ENCODE peak calls at places on chromosomes 4 and X, in five cellular contexts. One of them, this sample, is unnamed.

GRCh38 chr4:21948347-21949072 is at the start of gene KCNIP4:
- DNase-seq in lower lobe of right lung: no peak
- DNase-seq in mammary epithelial cell: peak
- DNase-seq in A549: no peak
- DNase-seq in hepatocyte: peak
- DNase-seq in this sample: no peak

GRCh38 chrX:47191331-47191730 is 2.3 kb upstream of the UBA1 start:
- DNase-seq in hepatocyte: peak
- DNase-seq in mammary epithelial cell: peak
- DNase-seq in A549: no peak
- DNase-seq in lower lobe of right lung: no peak
- DNase-seq in this sample: peak

GRCh38 chrX:24782011-24782410 is 88.3 kb downstream of the POLA1 start:
- DNase-seq in lower lobe of right lung: no peak
- DNase-seq in hepatocyte: no peak
- DNase-seq in A549: no peak
- DNase-seq in mammary epithelial cell: no peak
- DNase-seq in this sample: no peak

GRCh38 chr4:182306792-182307507 is 63.7 kb downstream of the TENM3 start:
- DNase-seq in hepatocyte: no peak
- DNase-seq in A549: no peak
- DNase-seq in lower lobe of right lung: no peak
- DNase-seq in mammary epithelial cell: peak
- DNase-seq in this sample: no peak

GRCh38 chrX:56800801-56801200 is 71.8 kb downstream of the NBDY start:
- DNase-seq in lower lobe of right lung: no peak
- DNase-seq in hepatocyte: no peak
- DNase-seq in A549: no peak
- DNase-seq in mammary epithelial cell: no peak
- DNase-seq in this sample: peak

GRCh38 chr4:1793496-1793840 is 375 bp downstream of the FGFR3 start:
- DNase-seq in lower lobe of right lung: no peak
- DNase-seq in A549: peak
- DNase-seq in hepatocyte: peak
- DNase-seq in mammary epithelial cell: no peak
- DNase-seq in this sample: no peak

GRCh38 chr4:74206088-74206826 is 48.3 kb downstream of the MTHFD2L start:
- DNase-seq in lower lobe of right lung: no peak
- DNase-seq in A549: no peak
- DNase-seq in mammary epithelial cell: no peak
- DNase-seq in hepatocyte: peak
- DNase-seq in this sample: no peak

GRCh38 chr4:39362827-39363226 is 3.3 kb downstream of the RFC1 start:
- DNase-seq in lower lobe of right lung: no peak
- DNase-seq in A549: no peak
- DNase-seq in mammary epithelial cell: no peak
- DNase-seq in hepatocyte: no peak
- DNase-seq in this sample: no peak

GRCh38 chrX:154325541-154325940 is 29.9 kb downstream of the TKTL1 start:
- DNase-seq in mammary epithelial cell: no peak
- DNase-seq in A549: no peak
- DNase-seq in lower lobe of right lung: no peak
- DNase-seq in hepatocyte: no peak
- DNase-seq in this sample: no peak

GRCh38 chr4:145012841-145013240 is 85.2 kb downstream of the ANAPC10 start:
- DNase-seq in lower lobe of right lung: no peak
- DNase-seq in hepatocyte: no peak
- DNase-seq in mammary epithelial cell: peak
- DNase-seq in A549: no peak
- DNase-seq in this sample: no peak

GRCh38 chrX:31057691-31058090 is 14.2 kb downstream of the FTHL17 start:
- DNase-seq in lower lobe of right lung: no peak
- DNase-seq in hepatocyte: no peak
- DNase-seq in A549: no peak
- DNase-seq in mammary epithelial cell: no peak
- DNase-seq in this sample: no peak

DNA sequence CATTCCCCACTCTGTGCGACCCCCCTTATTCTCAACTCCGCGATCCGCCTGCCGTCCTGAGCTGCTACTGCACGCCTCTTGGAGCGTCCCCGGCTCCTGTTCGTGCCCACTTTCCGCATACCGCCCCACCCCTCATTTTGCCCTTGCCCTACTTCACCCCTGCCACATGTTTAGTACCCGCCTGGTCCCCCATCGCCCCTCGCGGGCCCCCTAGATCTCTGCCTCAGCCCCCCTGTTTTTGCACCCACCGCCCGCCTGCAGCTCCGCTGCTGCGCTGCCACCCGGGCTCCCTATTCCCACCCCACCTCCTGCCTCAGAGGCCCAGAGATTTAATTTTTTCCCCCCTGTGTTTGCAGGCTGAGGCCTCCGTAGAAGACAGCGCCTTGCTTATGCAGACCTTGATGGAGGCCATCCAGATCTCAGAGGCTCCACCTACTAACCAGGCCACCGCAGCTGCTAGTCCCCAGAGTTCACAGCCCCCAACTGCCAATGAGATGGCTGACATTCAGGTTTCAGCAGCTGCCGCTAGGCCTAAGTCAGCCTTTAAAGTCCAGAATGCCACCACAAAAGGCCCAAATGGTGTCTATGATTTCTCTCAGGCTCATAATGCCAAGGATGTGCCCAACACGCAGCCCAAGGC is 1.4 kb downstream of the MAGED1 start:
- DNase-seq in A549: no peak
- DNase-seq in lower lobe of right lung: no peak
- DNase-seq in mammary epithelial cell: no peak
- DNase-seq in hepatocyte: peak
- DNase-seq in this sample: no peak
- H3K27ac ChIP-seq in A549: peak
- H3K27ac ChIP-seq in lower lobe of right lung: peak
- H3K27ac ChIP-seq in mammary epithelial cell: no peak
- H3K27ac ChIP-seq in hepatocyte: peak
- H3K27ac ChIP-seq in this sample: no peak

DNA sequence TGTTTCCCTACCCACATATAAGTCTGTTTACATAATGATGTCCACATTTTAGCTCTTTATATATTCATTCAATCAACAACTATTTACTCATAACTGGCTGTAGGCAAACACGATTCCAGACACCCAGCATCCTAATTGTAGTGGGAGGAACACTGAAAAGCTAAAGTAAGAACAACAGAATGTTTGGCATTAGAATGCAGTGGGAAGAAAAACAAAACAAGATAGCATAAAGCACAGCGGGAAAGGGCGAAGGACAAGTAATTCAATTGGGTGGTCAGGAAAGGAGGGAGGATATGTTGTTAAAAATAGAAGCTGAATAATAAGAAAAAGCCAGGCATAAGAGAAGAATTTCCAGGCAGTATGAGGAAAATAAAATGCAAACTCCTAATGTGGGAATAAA is 189.5 kb upstream of the FAT4 start:
- DNase-seq in mammary epithelial cell: no peak
- DNase-seq in A549: no peak
- DNase-seq in lower lobe of right lung: no peak
- DNase-seq in hepatocyte: no peak
- DNase-seq in this sample: no peak
- H3K27ac ChIP-seq in mammary epithelial cell: no peak
- H3K27ac ChIP-seq in A549: no peak
- H3K27ac ChIP-seq in lower lobe of right lung: no peak
- H3K27ac ChIP-seq in hepatocyte: no peak
- H3K27ac ChIP-seq in this sample: no peak

DNA sequence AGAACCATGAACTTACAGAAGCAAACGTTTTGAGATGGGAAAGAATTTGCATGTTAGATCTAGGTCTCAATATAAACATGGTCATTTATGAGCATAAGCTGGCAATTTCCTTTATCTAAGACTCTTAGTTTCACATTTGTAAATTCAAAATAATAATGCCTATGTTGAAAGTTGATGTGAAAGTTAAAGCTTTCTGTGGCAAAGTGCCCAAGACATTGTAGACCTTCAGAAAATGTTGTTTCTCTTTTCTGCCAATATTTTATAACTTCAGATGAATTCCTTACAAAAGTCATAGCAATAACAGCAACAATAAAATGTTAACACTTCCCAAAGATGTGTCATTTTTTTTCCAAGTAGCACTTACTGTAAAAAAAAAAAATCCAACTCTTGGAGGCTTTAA is 206.3 kb upstream of the PDE5A start:
- DNase-seq in lower lobe of right lung: no peak
- DNase-seq in mammary epithelial cell: no peak
- DNase-seq in A549: no peak
- DNase-seq in hepatocyte: no peak
- DNase-seq in this sample: no peak
- H3K27ac ChIP-seq in lower lobe of right lung: no peak
- H3K27ac ChIP-seq in mammary epithelial cell: no peak
- H3K27ac ChIP-seq in A549: no peak
- H3K27ac ChIP-seq in hepatocyte: no peak
- H3K27ac ChIP-seq in this sample: no peak

GRCh38 chr4:176814770-176815169 is 22.0 kb upstream of the VEGFC start:
- DNase-seq in lower lobe of right lung: no peak
- DNase-seq in A549: no peak
- DNase-seq in mammary epithelial cell: no peak
- DNase-seq in hepatocyte: no peak
- DNase-seq in this sample: no peak

GRCh38 chr4:176817222-176817621 is 24.5 kb upstream of the VEGFC start:
- DNase-seq in mammary epithelial cell: no peak
- DNase-seq in A549: no peak
- DNase-seq in lower lobe of right lung: no peak
- DNase-seq in hepatocyte: no peak
- DNase-seq in this sample: no peak

DNA sequence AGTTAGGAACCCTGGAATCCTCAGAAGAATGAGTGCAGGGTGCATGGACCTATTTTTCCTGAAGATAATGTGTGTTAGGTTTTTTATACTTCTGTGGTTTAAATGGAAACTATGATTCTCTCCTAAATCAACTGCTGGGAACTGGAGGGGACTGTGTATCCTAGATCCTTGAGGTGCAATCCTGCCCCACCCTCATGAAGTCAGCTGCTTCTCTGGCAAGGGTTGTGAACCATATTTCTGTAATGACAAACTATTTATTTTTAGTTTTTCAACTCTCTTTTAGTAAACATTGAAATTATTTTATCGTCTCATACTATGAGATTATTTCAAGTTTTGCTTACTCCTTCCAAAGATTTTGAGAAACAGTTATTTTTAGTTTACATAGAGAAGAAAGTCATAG is 25.8 kb upstream of the VEGFC start:
- DNase-seq in mammary epithelial cell: no peak
- DNase-seq in hepatocyte: no peak
- DNase-seq in lower lobe of right lung: no peak
- DNase-seq in A549: no peak
- DNase-seq in this sample: no peak
- H3K27ac ChIP-seq in mammary epithelial cell: no peak
- H3K27ac ChIP-seq in hepatocyte: no peak
- H3K27ac ChIP-seq in lower lobe of right lung: no peak
- H3K27ac ChIP-seq in A549: no peak
- H3K27ac ChIP-seq in this sample: no peak

GRCh38 chrX:111319451-111319850 is 49.2 kb upstream of the CAPN6 start:
- DNase-seq in hepatocyte: no peak
- DNase-seq in lower lobe of right lung: no peak
- DNase-seq in mammary epithelial cell: no peak
- DNase-seq in A549: no peak
- DNase-seq in this sample: no peak

GRCh38 chrX:111318901-111319300 is 48.6 kb upstream of the CAPN6 start:
- DNase-seq in lower lobe of right lung: no peak
- DNase-seq in hepatocyte: no peak
- DNase-seq in A549: no peak
- DNase-seq in mammary epithelial cell: no peak
- DNase-seq in this sample: no peak

DNA sequence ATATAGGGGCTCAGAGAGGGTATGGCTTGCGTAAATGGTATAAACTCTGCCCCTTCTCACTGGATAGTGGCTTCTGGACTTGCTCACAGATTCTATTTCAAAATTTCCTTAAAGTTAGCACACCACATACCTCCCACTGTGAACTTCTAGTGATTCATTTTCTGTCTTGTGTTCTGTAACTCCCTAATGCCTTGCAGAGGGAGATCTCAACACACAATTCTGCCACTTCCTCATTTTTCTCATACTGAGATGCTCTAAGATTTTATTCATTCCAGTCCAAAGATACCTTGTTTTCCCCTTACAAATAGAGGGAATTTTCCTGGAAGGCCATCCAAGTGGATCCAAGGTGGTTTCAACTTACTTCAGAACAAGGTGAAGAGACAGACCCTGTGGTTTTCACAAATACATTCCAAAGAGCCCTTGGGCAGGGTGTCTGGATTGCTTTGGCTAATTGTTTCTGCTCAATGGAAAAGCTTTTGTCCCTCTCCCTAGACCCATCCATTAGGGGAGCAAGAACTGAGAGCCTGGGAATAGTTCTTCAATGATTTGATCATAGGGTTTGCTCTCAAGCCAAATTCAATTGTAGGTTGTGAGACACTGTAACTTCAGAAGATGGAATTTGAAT is 52.1 kb upstream of the CAPN6 start:
- DNase-seq in hepatocyte: no peak
- DNase-seq in A549: no peak
- DNase-seq in lower lobe of right lung: no peak
- DNase-seq in mammary epithelial cell: no peak
- DNase-seq in this sample: no peak
- H3K27ac ChIP-seq in hepatocyte: no peak
- H3K27ac ChIP-seq in A549: no peak
- H3K27ac ChIP-seq in lower lobe of right lung: no peak
- H3K27ac ChIP-seq in mammary epithelial cell: no peak
- H3K27ac ChIP-seq in this sample: no peak

DNA sequence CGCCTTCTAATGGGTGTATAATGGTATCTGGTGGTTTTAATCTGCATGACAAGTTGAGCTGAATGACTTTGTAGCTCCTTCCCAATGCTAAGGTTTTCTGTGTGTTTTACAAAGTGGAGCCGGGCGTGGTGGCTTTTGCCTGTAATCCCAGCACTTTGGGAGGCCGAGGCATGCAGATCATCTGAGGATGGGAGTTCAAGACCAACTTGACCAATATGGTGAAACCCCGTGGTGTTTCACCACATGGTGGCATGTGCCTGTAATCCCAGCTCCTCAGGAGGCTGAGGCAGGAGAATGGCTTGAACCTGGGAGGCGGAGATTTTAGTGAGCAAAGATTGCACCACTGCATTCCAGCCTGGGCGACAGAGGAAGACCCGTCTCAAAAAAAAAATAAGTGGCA is 28.9 kb downstream of the ARFIP1 start:
- DNase-seq in lower lobe of right lung: no peak
- DNase-seq in A549: no peak
- DNase-seq in mammary epithelial cell: no peak
- DNase-seq in hepatocyte: no peak
- DNase-seq in this sample: no peak
- H3K27ac ChIP-seq in lower lobe of right lung: no peak
- H3K27ac ChIP-seq in A549: no peak
- H3K27ac ChIP-seq in mammary epithelial cell: no peak
- H3K27ac ChIP-seq in hepatocyte: no peak
- H3K27ac ChIP-seq in this sample: no peak

DNA sequence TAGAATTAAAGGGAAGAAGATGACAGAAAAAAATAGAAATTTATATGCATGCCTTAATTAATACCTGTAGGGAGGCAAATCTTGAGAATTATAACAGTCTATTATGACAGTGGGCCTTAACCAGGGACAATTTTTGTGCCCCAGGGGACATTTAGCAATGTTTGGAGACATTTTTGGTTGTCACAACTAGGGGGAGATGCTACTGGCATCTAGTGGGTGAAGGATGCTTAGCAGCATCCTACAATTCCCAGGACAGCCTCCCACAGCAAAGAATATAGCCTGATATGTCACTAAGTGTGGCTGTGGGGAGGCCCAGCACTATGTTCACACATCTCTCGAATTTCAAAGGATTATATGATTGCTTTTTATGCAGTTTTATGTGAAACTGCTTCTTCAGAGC is 10.5 kb downstream of the GPR82 start:
- DNase-seq in hepatocyte: no peak
- DNase-seq in lower lobe of right lung: no peak
- DNase-seq in A549: peak
- DNase-seq in mammary epithelial cell: peak
- DNase-seq in this sample: peak
- H3K27ac ChIP-seq in hepatocyte: no peak
- H3K27ac ChIP-seq in lower lobe of right lung: no peak
- H3K27ac ChIP-seq in A549: no peak
- H3K27ac ChIP-seq in mammary epithelial cell: no peak
- H3K27ac ChIP-seq in this sample: no peak

GRCh38 chr4:15694431-15694830 is 8.4 kb upstream of the BST1 start:
- DNase-seq in A549: no peak
- DNase-seq in mammary epithelial cell: peak
- DNase-seq in hepatocyte: no peak
- DNase-seq in lower lobe of right lung: no peak
- DNase-seq in this sample: no peak
- H3K27ac ChIP-seq in A549: peak
- H3K27ac ChIP-seq in mammary epithelial cell: no peak
- H3K27ac ChIP-seq in hepatocyte: peak
- H3K27ac ChIP-seq in lower lobe of right lung: no peak
- H3K27ac ChIP-seq in this sample: no peak